ENCODE peak calls at places on chromosomes 16 and 17, in seven cellular contexts. R is neural progenitor cell, C is HCT116, W is hepatocyte, F is GM23248, V is GM23338, T is PC-3. S is an unnamed sample.

GRCh38 chr16:263182-263774 is 12.5 kb downstream of the RGS11 start:
- DNase-seq in C (no peak), R (no peak), T (no peak), V (no peak), W (no peak), F (no peak), S (no peak)

GRCh38 chr17:74962622-74963394 is 9.8 kb downstream of the HID1 start:
- DNase-seq in W (no peak), R (no peak), C (no peak), V (no peak), F (no peak), T (no peak), S (no peak)

GRCh38 chr16:30786115-30786935 is 680 bp downstream of the ZNF629 start:
- DNase-seq in T (peak; percentile 28), V (peak; percentile 72), C (no peak), W (peak; percentile 88), F (peak; percentile 95), R (peak; percentile 71), S (no peak)

GRCh38 chr16:84065536-84066132 is 23.0 kb upstream of the SLC38A8 start:
- DNase-seq in T (peak; percentile 59), W (peak; percentile 74), F (peak; percentile 79), V (peak; percentile 81), C (peak; percentile 48), R (peak; percentile 73), S (no peak)

GRCh38 chr17:41580244-41580575 is 6.5 kb downstream of the KRT14 start:
- DNase-seq in T (no peak), R (no peak), C (no peak), V (no peak), W (no peak), F (no peak), S (no peak)

GRCh38 chr17:70820276-70820675 is 650.9 kb downstream of the KCNJ2 start:
- DNase-seq in R (no peak), W (no peak), F (peak; percentile 51), V (no peak), T (peak; percentile 18), C (no peak), S (no peak)

GRCh38 chr17:74769266-74769855 is 6.8 kb downstream of the NAT9 start:
- DNase-seq in F (no peak), C (no peak), W (no peak), V (no peak), T (no peak), R (no peak), S (no peak)

GRCh38 chr16:85750827-85751641 is at the start of gene C16orf74:
- DNase-seq in C (no peak), V (peak; percentile 69), T (peak; percentile 71), R (peak; percentile 82), F (peak; percentile 83), W (peak; percentile 80), S (peak; percentile 14)

GRCh38 chr17:44757045-44757917 is 1.5 kb upstream of the ADAM11 start:
- DNase-seq in C (no peak), T (no peak), R (no peak), V (no peak), W (no peak), F (no peak), S (no peak)

GRCh38 chr16:51440096-51440495 is 289.0 kb upstream of the SALL1 start:
- DNase-seq in C (no peak), R (peak; percentile 38), F (peak; percentile 12), T (no peak), V (no peak), W (no peak), S (no peak)

GRCh38 chr16:66503030-66503429 is 46.9 kb downstream of the TK2 start:
- DNase-seq in T (no peak), W (no peak), V (no peak), C (no peak), F (peak; percentile 32), R (no peak), S (no peak)

GRCh38 chr16:15643453-15644305 is 725 bp upstream of the MARF1 start:
- DNase-seq in V (peak; percentile 57), C (peak; percentile 44), F (peak; percentile 87), R (no peak), T (peak; percentile 53), W (peak; percentile 77), S (peak; percentile 55)

GRCh38 chr16:66326995-66327513 is 39.4 kb upstream of the CDH5 start:
- DNase-seq in V (no peak), C (no peak), T (no peak), F (no peak), W (peak; percentile 62), R (no peak), S (no peak)

GRCh38 chr16:74748710-74749073 is 25.9 kb downstream of the FA2H start:
- DNase-seq in W (no peak), C (no peak), V (no peak), F (no peak), T (no peak), R (no peak), S (no peak)

GRCh38 chr16:91484-91883 is 13.5 kb downstream of the MPG start:
- DNase-seq in W (peak; percentile 63), F (no peak), T (no peak), V (no peak), C (no peak), R (no peak), S (no peak)

GRCh38 chr17:7307686-7308624 is 527 bp downstream of the EIF5A start:
- DNase-seq in T (peak; percentile 35), R (peak; percentile 55), F (peak; percentile 79), C (no peak), V (peak; percentile 64), W (peak; percentile 82), S (peak; percentile 43)

GRCh38 chr16:11105038-11105903 is 150.7 kb downstream of the SOCS1 start:
- DNase-seq in T (peak; percentile 22), F (peak; percentile 95), W (peak; percentile 78), R (no peak), V (no peak), C (no peak), S (peak; percentile 73)

GRCh38 chr17:28499366-28499668 is 6.8 kb upstream of the FOXN1 start:
- DNase-seq in C (no peak), W (no peak), R (no peak), F (no peak), V (no peak), T (no peak), S (no peak)

GRCh38 chr16:964696-965395 is 5.9 kb downstream of the LMF1 start:
- DNase-seq in C (no peak), V (no peak), T (peak; percentile 69), W (no peak), R (no peak), F (no peak), S (no peak)

GRCh38 chr17:596763-597644 is 117.6 kb downstream of the VPS53 start:
- DNase-seq in W (no peak), F (peak; percentile 95), C (peak; percentile 75), R (no peak), T (peak; percentile 27), V (no peak), S (no peak)

GRCh38 chr17:80650751-80651173 is 106.1 kb downstream of the RPTOR start:
- DNase-seq in F (no peak), R (peak; percentile 29), W (no peak), V (no peak), T (no peak), C (no peak), S (no peak)

GRCh38 chr17:58312021-58312630 is 16.5 kb downstream of the TSPOAP1 start:
- DNase-seq in R (no peak), C (no peak), V (no peak), W (no peak), T (no peak), F (no peak), S (no peak)

GRCh38 chr17:70320642-70321345 is 151.5 kb downstream of the KCNJ2 start:
- DNase-seq in C (no peak), F (peak; percentile 6), R (no peak), T (no peak), W (peak; percentile 27), V (no peak), S (no peak)

GRCh38 chr17:65609749-65610148 is 48.3 kb upstream of the AXIN2 start:
- DNase-seq in C (no peak), R (no peak), V (no peak), W (no peak), F (no peak), T (no peak), S (no peak)

GRCh38 chr17:73657473-73658116 is 13.3 kb upstream of the SDK2 start:
- DNase-seq in W (peak; percentile 80), R (peak; percentile 84), V (peak; percentile 89), T (peak; percentile 67), F (peak; percentile 58), C (peak; percentile 57), S (no peak)

GRCh38 chr17:30957741-30958140 is 13.1 kb upstream of the RNF135 start:
- DNase-seq in C (no peak), W (no peak), R (no peak), T (no peak), F (no peak), V (no peak), S (no peak)
- H3K27ac ChIP-seq in C (no peak overlapping the region), W (no peak overlapping the region), R (no peak overlapping the region), T (no peak overlapping the region), F (no peak overlapping the region), V (no peak overlapping the region), S (no peak overlapping the region)

DNA sequence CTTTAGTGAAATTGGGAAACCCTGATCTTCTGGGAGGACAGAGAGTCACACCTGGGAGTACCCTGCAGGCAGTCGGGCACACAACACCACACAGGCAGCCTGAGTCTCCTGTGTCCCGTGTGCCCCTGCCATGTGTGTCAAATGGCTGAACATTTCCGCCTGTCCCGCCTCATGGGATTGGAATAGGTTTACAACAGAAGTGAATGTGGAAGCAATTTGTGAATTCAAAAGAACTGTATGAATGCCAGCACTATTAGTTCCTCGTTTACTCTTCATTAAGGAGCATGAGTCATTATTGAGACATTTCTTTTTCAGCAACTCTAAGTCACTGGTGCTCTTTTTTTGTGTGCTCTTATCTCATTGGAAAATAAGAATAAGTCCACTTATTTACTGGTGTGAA is 226.5 kb downstream of the PMP22 start:
- DNase-seq in V (no peak), R (no peak), T (peak; percentile 14), W (no peak), F (peak; percentile 75), C (no peak), S (no peak)
- TF ChIP-seq EZH2phosphoT487 in V (no peak), R (no peak), T (no peak), W (no peak), F (peak; percentile 19), C (no peak), S (no peak)

GRCh38 chr16:87669672-87670071 is 67.4 kb downstream of the JPH3 start:
- DNase-seq in T (no peak), W (no peak), C (no peak), V (no peak), R (no peak), F (no peak), S (no peak)

GRCh38 chr16:87667946-87668345 is 65.6 kb downstream of the JPH3 start:
- DNase-seq in W (no peak), R (no peak), T (no peak), F (no peak), V (no peak), C (no peak), S (no peak)

GRCh38 chr16:87665193-87665592 is 62.9 kb downstream of the JPH3 start:
- DNase-seq in V (no peak), C (no peak), W (no peak), R (no peak), F (no peak), T (no peak), S (no peak)

GRCh38 chr16:87666919-87667318 is 64.6 kb downstream of the JPH3 start:
- DNase-seq in W (no peak), T (no peak), R (no peak), F (no peak), V (no peak), C (no peak), S (no peak)

GRCh38 chr16:87667443-87667842 is 65.1 kb downstream of the JPH3 start:
- DNase-seq in W (no peak), T (no peak), R (no peak), C (no peak), V (no peak), F (no peak), S (no peak)
- TF ChIP-seq EZH2 in W (no peak), T (no peak), R (no peak), C (no peak), V (no peak), F (no peak), S (no peak)

GRCh38 chr17:26774291-26775218 is 519.4 kb upstream of the WSB1 start:
- DNase-seq in F (no peak), V (no peak), W (no peak), R (no peak), C (no peak), T (no peak), S (no peak)
- H3K27ac ChIP-seq in F (no peak overlapping the region), V (no peak overlapping the region), W (no peak overlapping the region), R (no peak overlapping the region), C (no peak overlapping the region), T (no peak overlapping the region), S (no peak overlapping the region)

S was measured in MM.1S.